ENCODE peak calls at places on chromosome 20, in five cellular contexts. P is NT2/D1, F is AG09309, Q is fibroblast of lung, W is epithelial cell of proximal tubule. H is an unnamed sample.

GRCh38 chr20:10653593-10654288 is 20.1 kb downstream of the JAG1 start:
- DNase-seq in P (no peak), F (peak; percentile 62), Q (peak; percentile 72), W (no peak), H (peak; percentile 85)

GRCh38 chr20:14992071-14992654 is 654.8 kb upstream of the FLRT3 start:
- DNase-seq in P (no peak), F (no peak), Q (peak; percentile 2), W (no peak), H (no peak)

GRCh38 chr20:52049001-52049731 is 142.4 kb downstream of the ZFP64 start:
- DNase-seq in P (peak; percentile 38), F (peak; percentile 25), Q (peak; percentile 33), W (no peak), H (peak; percentile 40)

GRCh38 chr20:51014797-51015722 is 7.8 kb downstream of the KCNG1 start:
- DNase-seq in P (peak; percentile 84), F (no peak), Q (peak; percentile 71), W (no peak), H (no peak)

GRCh38 chr20:34299925-34300806 is 3.0 kb downstream of the AHCY start:
- DNase-seq in P (no peak), F (no peak), Q (peak; percentile 44), W (no peak), H (no peak)

GRCh38 chr20:532530-532929 is 11.1 kb downstream of the CSNK2A1 start:
- DNase-seq in P (no peak), F (no peak), Q (no peak), W (no peak), H (no peak)

GRCh38 chr20:52130406-52130805 is 61.2 kb downstream of the ZFP64 start:
- DNase-seq in P (no peak), F (no peak), Q (no peak), W (no peak), H (no peak)

GRCh38 chr20:36825374-36826104 is 50.4 kb upstream of the TLDC2 start:
- DNase-seq in P (no peak), F (no peak), Q (no peak), W (no peak), H (no peak)

GRCh38 chr20:61263084-61263695 is 11.1 kb downstream of the CDH4 start:
- DNase-seq in P (no peak), F (no peak), Q (peak; percentile 34), W (no peak), H (no peak)

GRCh38 chr20:45833883-45834796 is 541 bp downstream of the SNX21 start:
- DNase-seq in P (no peak), F (no peak), Q (peak; percentile 73), W (no peak), H (no peak)

GRCh38 chr20:57399587-57400261 is 8.5 kb downstream of the RBM38 start:
- DNase-seq in P (no peak), F (no peak), Q (no peak), W (no peak), H (no peak)

GRCh38 chr20:57397004-57397692 is 6.0 kb downstream of the RBM38 start:
- DNase-seq in P (no peak), F (no peak), Q (no peak), W (no peak), H (no peak)

GRCh38 chr20:57397693-57398108 is 6.5 kb downstream of the RBM38 start:
- DNase-seq in P (no peak), F (no peak), Q (no peak), W (no peak), H (no peak)

GRCh38 chr20:57398901-57399535 is 7.8 kb downstream of the RBM38 start:
- DNase-seq in P (no peak), F (no peak), Q (no peak), W (no peak), H (no peak)

DNA sequence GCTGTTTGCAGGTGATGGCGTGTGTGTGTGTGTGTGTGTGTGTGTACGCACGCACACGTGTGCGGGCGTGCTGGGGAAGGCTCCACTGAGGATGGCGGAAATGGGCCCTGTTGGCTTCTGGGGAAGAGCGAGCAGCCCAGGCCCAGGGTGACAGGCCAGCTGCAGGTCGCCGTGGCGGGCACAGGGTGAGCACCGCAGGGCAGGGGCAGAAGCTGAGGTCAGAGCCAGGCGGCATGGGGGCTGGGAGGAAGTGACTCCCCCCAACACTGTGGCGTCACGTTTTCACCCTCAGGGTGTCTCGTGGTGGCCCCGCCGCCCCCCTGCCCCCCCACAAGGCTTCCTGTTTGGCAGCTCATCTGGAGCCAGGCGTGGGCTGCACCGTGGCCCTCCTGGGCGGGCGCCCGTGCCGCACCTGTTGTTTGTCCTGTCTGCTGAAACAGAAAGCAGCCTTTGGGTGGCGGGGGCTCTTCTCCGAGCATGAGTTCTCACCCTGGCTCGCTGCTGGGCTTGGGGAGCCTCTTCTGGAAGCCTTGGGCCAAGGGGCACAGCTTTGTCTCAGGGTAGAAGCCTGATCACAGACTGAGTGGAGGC is 7.1 kb downstream of the RBM38 start:
- DNase-seq in P (no peak), F (no peak), Q (no peak), W (no peak), H (no peak)
- H3K4me3 ChIP-seq in P (no peak overlapping the region), F (no peak overlapping the region), Q (no peak overlapping the region), W (no peak overlapping the region), H (no peak overlapping the region)

GRCh38 chr20:23623666-23624065 is 14.1 kb downstream of the CST3 start:
- DNase-seq in P (no peak), F (no peak), Q (no peak), W (no peak), H (no peak)

GRCh38 chr20:23624307-23624706 is 13.4 kb downstream of the CST3 start:
- DNase-seq in P (no peak), F (no peak), Q (peak; percentile 66), W (no peak), H (no peak)

GRCh38 chr20:23626040-23626620 is 11.6 kb downstream of the CST3 start:
- DNase-seq in P (no peak), F (no peak), Q (peak; percentile 57), W (no peak), H (no peak)

GRCh38 chr20:23625236-23625964 is 12.4 kb downstream of the CST3 start:
- DNase-seq in P (no peak), F (no peak), Q (no peak), W (no peak), H (no peak)

DNA sequence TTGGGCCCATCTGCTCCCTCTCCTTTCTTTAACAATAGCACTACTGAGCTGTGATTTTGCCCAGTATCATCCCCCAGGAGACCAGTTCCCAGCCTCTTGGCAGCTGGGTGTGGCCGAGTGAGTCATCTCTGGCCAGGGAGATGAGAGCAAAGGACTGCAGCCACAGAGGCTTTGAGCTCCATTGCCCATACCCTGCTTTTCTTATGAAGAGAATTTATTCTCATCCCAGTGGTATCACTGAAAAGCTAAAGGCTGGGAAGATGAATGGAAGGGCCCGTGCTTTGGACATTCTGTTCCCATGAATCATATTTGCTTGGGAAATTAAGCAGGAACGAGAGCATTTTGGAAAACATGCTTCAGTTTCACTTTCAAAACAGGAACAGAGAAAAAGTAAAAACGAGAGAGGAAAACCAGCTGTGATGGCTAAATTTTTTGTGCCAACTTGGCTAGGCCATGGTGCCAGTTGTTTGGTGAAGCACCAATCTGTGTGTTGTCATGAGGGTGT is 14.9 kb downstream of the CST3 start:
- DNase-seq in P (no peak), F (peak; percentile 57), Q (peak; percentile 98), W (peak; percentile 78), H (peak; percentile 42)
- H3K4me3 ChIP-seq in P (no peak overlapping the region), F (peak overlapping the region; percentile 30), Q (peak overlapping the region; percentile 41), W (peak overlapping the region; percentile 44), H (peak overlapping the region; percentile 33)

DNA sequence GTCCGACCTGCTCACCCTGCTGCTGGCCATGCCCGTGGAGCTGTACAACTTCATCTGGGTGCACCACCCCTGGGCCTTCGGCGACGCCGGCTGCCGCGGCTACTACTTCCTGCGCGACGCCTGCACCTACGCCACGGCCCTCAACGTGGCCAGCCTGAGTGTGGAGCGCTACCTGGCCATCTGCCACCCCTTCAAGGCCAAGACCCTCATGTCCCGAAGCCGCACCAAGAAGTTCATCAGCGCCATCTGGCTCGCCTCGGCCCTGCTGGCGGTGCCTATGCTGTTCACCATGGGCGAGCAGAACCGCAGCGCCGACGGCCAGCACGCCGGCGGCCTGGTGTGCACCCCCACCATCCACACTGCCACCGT is 885 bp downstream of the NTSR1 start:
- DNase-seq in P (no peak), F (no peak), Q (no peak), W (no peak), H (no peak)
- H3K4me3 ChIP-seq in P (peak overlapping the region; percentile 40), F (no peak overlapping the region), Q (peak overlapping the region; percentile 8), W (no peak overlapping the region), H (no peak overlapping the region)

DNA sequence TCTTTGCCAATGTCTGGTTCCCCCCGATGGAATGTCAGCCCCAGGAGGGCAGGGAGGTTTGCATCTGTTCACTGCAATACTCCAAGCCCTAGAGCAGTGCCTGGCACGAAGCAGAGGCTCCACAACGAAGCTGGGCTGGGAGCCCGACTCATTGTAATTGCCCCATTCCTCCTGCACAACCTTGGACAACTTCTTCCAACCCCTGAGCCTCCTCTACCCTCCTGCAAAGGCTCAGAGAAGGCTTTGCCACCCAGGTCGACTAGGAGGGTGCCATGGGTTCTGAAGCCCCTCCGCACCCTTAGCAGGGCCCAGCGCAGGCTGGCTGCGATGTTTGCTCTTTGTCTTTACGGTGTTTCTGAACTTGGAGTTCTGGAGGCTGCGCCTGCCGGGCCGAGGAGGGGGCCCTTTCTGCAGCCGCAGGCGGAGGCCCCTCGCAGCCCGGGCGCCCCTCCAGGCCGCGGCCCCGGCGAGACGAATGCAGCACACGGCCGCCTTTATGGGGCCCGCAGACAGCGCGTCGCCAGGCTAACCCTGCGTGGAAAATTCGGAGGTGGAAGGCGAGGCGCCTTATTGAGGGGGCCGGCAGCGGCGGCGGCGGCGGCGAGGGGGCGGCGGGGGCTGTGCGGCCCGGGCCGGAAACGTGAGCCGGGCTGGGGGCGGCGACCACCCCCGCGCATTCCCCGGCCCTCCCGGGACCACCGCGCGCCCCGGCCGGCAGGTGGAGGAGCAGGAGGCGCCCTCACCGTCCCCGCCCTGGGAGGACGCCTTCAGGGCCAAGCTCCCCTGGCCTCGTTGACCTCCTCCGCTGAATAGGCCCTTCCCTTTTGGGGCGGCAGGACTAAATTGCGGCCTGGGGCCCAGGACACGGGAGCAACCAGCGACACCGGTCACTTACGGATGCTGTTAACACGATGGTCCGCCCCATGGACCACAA is 27.0 kb downstream of the SNAI1 start:
- DNase-seq in P (no peak), F (no peak), Q (no peak), W (no peak), H (no peak)
- H3K4me3 ChIP-seq in P (peak overlapping the region; percentile 29), F (no peak overlapping the region), Q (no peak overlapping the region), W (no peak overlapping the region), H (no peak overlapping the region)

GRCh38 chr20:25622049-25622448 is 1.8 kb downstream of the NANP start:
- DNase-seq in P (no peak), F (no peak), Q (no peak), W (no peak), H (no peak)
- H3K4me3 ChIP-seq in P (no peak overlapping the region), F (no peak overlapping the region), Q (no peak overlapping the region), W (peak overlapping the region; percentile 93), H (no peak overlapping the region)

GRCh38 chr20:25076201-25076600 is 5.7 kb downstream of the VSX1 start:
- DNase-seq in P (no peak), F (no peak), Q (no peak), W (no peak), H (no peak)

GRCh38 chr20:25079171-25079570 is 2.8 kb downstream of the VSX1 start:
- DNase-seq in P (no peak), F (no peak), Q (no peak), W (no peak), H (no peak)

GRCh38 chr20:25078662-25079061 is 3.3 kb downstream of the VSX1 start:
- DNase-seq in P (no peak), F (no peak), Q (no peak), W (no peak), H (no peak)

GRCh38 chr20:25076731-25077609 is 5.0 kb downstream of the VSX1 start:
- DNase-seq in P (no peak), F (no peak), Q (no peak), W (peak; percentile 31), H (no peak)

GRCh38 chr20:25077610-25078169 is 4.3 kb downstream of the VSX1 start:
- DNase-seq in P (no peak), F (no peak), Q (no peak), W (no peak), H (no peak)
- H3K4me3 ChIP-seq in P (peak overlapping the region; percentile 28), F (peak overlapping the region; percentile 31), Q (no peak overlapping the region), W (peak overlapping the region; percentile 25), H (peak overlapping the region; percentile 29)

GRCh38 chr20:44247676-44248419 is 740 bp downstream of the GDAP1L1 start:
- DNase-seq in P (peak; percentile 84), F (no peak), Q (peak; percentile 21), W (no peak), H (no peak)
- H3K4me3 ChIP-seq in P (peak overlapping the region; percentile 70), F (no peak overlapping the region), Q (no peak overlapping the region), W (no peak overlapping the region), H (no peak overlapping the region)